ENCODE peak calls at places on chromosomes 6 and 20, in six cellular contexts. M is CD8-positive, alpha-beta T cell; V is neuronal stem cell; S is uterus; P is Peyer's patch; U is ascending aorta. G is an unnamed sample.

GRCh38 chr20:6595704-6596103 is 171.8 kb upstream of the BMP2 start:
- DNase-seq in P (no peak), S (no peak), M (no peak), V (no peak), U (no peak), G (no peak)

GRCh38 chr6:153595903-153596302 is 443.1 kb upstream of the OPRM1 start:
- DNase-seq in V (no peak), M (no peak), U (no peak), P (no peak), S (no peak), G (no peak)

GRCh38 chr6:17042422-17043147 is 59.3 kb upstream of the STMND1 start:
- DNase-seq in U (no peak), V (peak; percentile 5), S (no peak), M (no peak), P (no peak), G (peak; percentile 36)

GRCh38 chr6:110097443-110097842 is 82.0 kb downstream of the WASF1 start:
- DNase-seq in M (no peak), P (no peak), U (no peak), S (no peak), V (no peak), G (no peak)

GRCh38 chr6:30876039-30876730 is 8.1 kb upstream of the DDR1 start:
- DNase-seq in S (peak; percentile 61), U (no peak), M (no peak), V (no peak), P (no peak), G (no peak)

GRCh38 chr20:16475225-16475624 is 98.0 kb downstream of the KIF16B start:
- DNase-seq in U (no peak), V (no peak), S (no peak), M (no peak), P (no peak), G (no peak)

GRCh38 chr20:51532577-51533191 is 9.8 kb downstream of the NFATC2 start:
- DNase-seq in M (peak; percentile 47), S (no peak), U (peak; percentile 57), V (no peak), P (peak; percentile 55), G (peak; percentile 57)

GRCh38 chr6:149761438-149761837 is 11.9 kb downstream of the PCMT1 start:
- DNase-seq in U (no peak), V (no peak), M (no peak), P (no peak), S (no peak), G (no peak)

GRCh38 chr6:47669684-47670515 is 28.5 kb upstream of the ADGRF4 start:
- DNase-seq in V (peak; percentile 15), P (no peak), M (no peak), S (no peak), U (no peak), G (no peak)

GRCh38 chr6:21754891-21755290 is 161.3 kb downstream of the SOX4 start:
- DNase-seq in V (no peak), S (no peak), U (no peak), P (no peak), M (no peak), G (no peak)

GRCh38 chr6:111691345-111692225 is 85.9 kb upstream of the TRAF3IP2 start:
- DNase-seq in M (no peak), P (no peak), U (no peak), S (no peak), V (no peak), G (no peak)

GRCh38 chr6:127303917-127304316 is 37.3 kb downstream of the RNF146 start:
- DNase-seq in S (no peak), V (no peak), M (no peak), U (no peak), P (no peak), G (no peak)

GRCh38 chr6:13917141-13917540 is 7.6 kb upstream of the RNF182 start:
- DNase-seq in P (no peak), V (no peak), U (no peak), M (no peak), S (no peak), G (no peak)

GRCh38 chr20:52269327-52269726 is 77.7 kb upstream of the ZFP64 start:
- DNase-seq in U (no peak), M (no peak), V (no peak), P (no peak), S (no peak), G (no peak)

GRCh38 chr6:104943781-104944180 is 13.1 kb upstream of the LIN28B start:
- DNase-seq in V (no peak), S (no peak), M (no peak), P (no peak), U (no peak), G (no peak)

GRCh38 chr6:3534599-3534998 is 77.7 kb upstream of the SLC22A23 start:
- DNase-seq in S (no peak), U (no peak), M (no peak), P (no peak), V (no peak), G (no peak)

GRCh38 chr6:34295721-34296120 is 46.9 kb upstream of the SMIM29 start:
- DNase-seq in S (no peak), M (no peak), V (no peak), U (no peak), P (no peak), G (no peak)

GRCh38 chr6:53557005-53557715 is 12.3 kb upstream of the GCLC start:
- DNase-seq in U (no peak), P (no peak), S (no peak), M (no peak), V (no peak), G (no peak)
- H3K9me3 ChIP-seq in U (no peaks in the 10 kb centered on the region), P (no peaks in the 10 kb centered on the region), S (no peaks in the 10 kb centered on the region), M (no peaks in the 10 kb centered on the region), V (peaks cover 2% of the 10 kb centered on the region), G (peaks cover 7% of the 10 kb centered on the region)

GRCh38 chr6:355809-356208 is 35.7 kb upstream of the IRF4 start:
- DNase-seq in P (no peak), V (no peak), U (no peak), M (no peak), S (no peak), G (peak; percentile 15)

GRCh38 chr6:357261-357790 is 34.2 kb upstream of the IRF4 start:
- DNase-seq in U (no peak), V (no peak), S (no peak), P (no peak), M (no peak), G (no peak)

GRCh38 chr6:355373-355772 is 36.2 kb upstream of the IRF4 start:
- DNase-seq in V (no peak), M (no peak), P (no peak), S (no peak), U (no peak), G (no peak)

GRCh38 chr6:357791-358341 is 33.7 kb upstream of the IRF4 start:
- DNase-seq in P (no peak), M (no peak), U (no peak), V (no peak), S (no peak), G (peak; percentile 18)

DNA sequence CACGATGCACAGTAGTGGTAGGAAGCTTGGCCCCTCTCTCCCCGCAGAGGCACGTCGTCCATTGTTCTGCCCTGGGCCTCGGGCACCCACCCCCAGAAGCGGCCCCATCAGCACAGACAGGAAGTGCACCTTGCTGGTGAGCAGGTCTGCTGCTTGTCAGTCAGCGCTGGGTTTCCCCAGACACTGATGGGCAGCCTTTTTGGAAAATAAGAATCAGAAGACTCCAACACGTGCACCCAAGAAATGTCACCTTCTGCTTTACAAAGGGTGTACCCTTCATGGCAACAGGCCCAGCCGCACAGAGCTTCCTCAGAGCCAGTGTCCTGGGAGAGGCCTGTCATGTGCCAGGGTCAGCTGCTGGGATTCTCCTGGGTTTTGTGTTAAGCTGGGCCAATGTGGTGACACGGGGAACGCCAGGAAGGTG is 34.7 kb upstream of the IRF4 start:
- DNase-seq in P (peak; percentile 72), V (no peak), M (no peak), S (no peak), U (no peak), G (no peak)
- H3K9me3 ChIP-seq in P (no peaks in the 10 kb centered on the region), V (peaks cover 44% of the 10 kb centered on the region), M (no peaks in the 10 kb centered on the region), S (no peaks in the 10 kb centered on the region), U (no peaks in the 10 kb centered on the region), G (no peaks in the 10 kb centered on the region)

GRCh38 chr20:59785986-59786753 is 147.3 kb downstream of the SYCP2 start:
- DNase-seq in S (no peak), V (no peak), P (no peak), U (no peak), M (no peak), G (no peak)

GRCh38 chr20:59787186-59787890 is 146.1 kb downstream of the SYCP2 start:
- DNase-seq in S (no peak), P (no peak), U (no peak), V (no peak), M (no peak), G (peak; percentile 7)

GRCh38 chr20:59783020-59784010 is 150.1 kb downstream of the SYCP2 start:
- DNase-seq in V (peak; percentile 77), S (peak; percentile 30), M (no peak), U (no peak), P (peak; percentile 79), G (peak; percentile 61)

GRCh38 chr20:59784365-59785117 is 148.9 kb downstream of the SYCP2 start:
- DNase-seq in U (no peak), M (no peak), V (no peak), S (no peak), P (no peak), G (no peak)

DNA sequence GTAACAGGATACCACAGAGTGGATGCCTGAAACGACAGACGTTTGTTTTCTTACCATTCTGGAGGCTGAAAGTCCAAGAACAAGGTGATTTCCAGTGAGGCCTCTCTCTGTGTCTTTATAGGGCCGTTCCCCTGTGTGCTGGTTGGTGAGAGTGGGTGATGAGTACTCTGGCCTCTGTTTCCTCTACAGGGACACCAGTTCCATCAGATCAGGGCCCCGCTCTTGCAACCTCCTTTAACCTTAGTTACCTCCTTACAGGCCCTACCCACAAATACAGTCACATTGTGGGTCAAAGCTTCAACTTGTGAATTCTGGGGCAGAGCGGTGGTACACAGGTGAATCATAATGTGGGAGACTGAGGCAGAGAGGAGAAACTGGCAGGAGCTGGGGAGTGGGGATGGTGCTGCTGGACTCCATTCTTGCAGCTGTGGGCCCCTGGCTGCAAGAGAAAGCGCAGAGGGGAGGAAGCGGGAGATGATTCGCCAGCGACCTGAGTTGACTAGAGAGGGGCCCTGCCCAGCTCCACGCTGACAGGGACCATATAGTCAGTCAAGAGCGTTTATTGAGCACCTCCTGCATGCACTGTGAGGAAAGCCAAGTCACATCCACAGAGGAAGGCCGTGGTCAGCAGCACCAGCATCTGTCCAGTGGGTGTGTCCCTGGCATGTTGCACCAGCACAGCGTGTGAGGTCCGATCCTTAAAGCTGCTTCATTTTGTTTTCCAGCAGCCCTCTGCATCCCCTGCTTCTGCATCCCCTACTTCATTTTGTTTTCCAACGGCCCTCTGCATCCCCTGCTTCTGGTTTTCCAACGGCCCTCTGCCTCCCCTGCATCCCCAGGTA is 148.1 kb downstream of the SYCP2 start:
- DNase-seq in M (no peak), U (no peak), S (no peak), P (no peak), V (no peak), G (peak; percentile 4)
- H3K9me3 ChIP-seq in M (no peaks in the 10 kb centered on the region), U (no peaks in the 10 kb centered on the region), S (no peaks in the 10 kb centered on the region), P (no peaks in the 10 kb centered on the region), V (peaks cover 1% of the 10 kb centered on the region), G (no peaks in the 10 kb centered on the region)

GRCh38 chr20:3354247-3354646 is 53.2 kb downstream of the DNAAF9 start:
- DNase-seq in S (no peak), U (no peak), P (no peak), M (no peak), V (no peak), G (no peak)

GRCh38 chr20:3350412-3350811 is 57.1 kb downstream of the DNAAF9 start:
- DNase-seq in P (no peak), S (no peak), V (no peak), M (no peak), U (no peak), G (no peak)

GRCh38 chr20:3352203-3352602 is 55.3 kb downstream of the DNAAF9 start:
- DNase-seq in P (no peak), S (no peak), U (no peak), V (no peak), M (no peak), G (no peak)

GRCh38 chr20:3349786-3350185 is 57.7 kb downstream of the DNAAF9 start:
- DNase-seq in P (no peak), U (no peak), V (no peak), M (no peak), S (no peak), G (no peak)

GRCh38 chr20:3353646-3354045 is 53.8 kb downstream of the DNAAF9 start:
- DNase-seq in V (no peak), S (no peak), M (no peak), P (no peak), U (no peak), G (no peak)
- H3K9me3 ChIP-seq in V (no peaks in the 10 kb centered on the region), S (no peaks in the 10 kb centered on the region), M (no peaks in the 10 kb centered on the region), P (no peaks in the 10 kb centered on the region), U (no peaks in the 10 kb centered on the region), G (no peaks in the 10 kb centered on the region)